ENCODE peak calls at places on chromosome 1, in ten cellular contexts. R is ovary; V is mucosa of descending colon; Q is left ventricle myocardium inferior; L is keratinocyte; F is AG10803; C is CD8-positive, alpha-beta memory T cell; G is tibial artery; X is GM12865; Y is MG63. S is an unnamed sample.
A peak's percentile ranks its signal among the peaks of the same experiment; 100 is the strongest.

GRCh38 chr1:47931395-47931794 is 65.8 kb downstream of the TRABD2B start:
- DNase-seq in R (no peak), V (peak; percentile 69), Q (no peak), L (peak; percentile 48), F (no peak), C (no peak), G (no peak), X (peak; percentile 24), Y (peak; percentile 41), S (peak; percentile 11)

GRCh38 chr1:12447849-12448312 is 170.1 kb downstream of the DHRS3 start:
- DNase-seq in R (no peak), V (no peak), Q (no peak), L (no peak), F (peak; percentile 90), C (no peak), G (no peak), X (no peak), Y (peak; percentile 77), S (no peak)

GRCh38 chr1:43868741-43869067 is 64.9 kb upstream of the ARTN start:
- DNase-seq in R (peak; percentile 46), V (peak; percentile 25), Q (no peak), L (no peak), F (peak; percentile 49), C (no peak), G (no peak), X (no peak), Y (peak; percentile 28), S (no peak)

GRCh38 chr1:101308935-101309333 is 72.1 kb downstream of the S1PR1 start:
- DNase-seq in R (no peak), V (no peak), Q (no peak), L (no peak), F (no peak), C (no peak), G (no peak), X (peak; percentile 77), Y (no peak), S (no peak)

GRCh38 chr1:91406773-91407389 is 2.2 kb upstream of the HFM1 start:
- DNase-seq in R (no peak), V (no peak), Q (no peak), L (no peak), F (peak; percentile 4), C (no peak), G (no peak), X (peak; percentile 6), Y (no peak), S (no peak)

GRCh38 chr1:246317723-246318359 is 189.2 kb downstream of the SMYD3 start:
- DNase-seq in R (no peak), V (no peak), Q (no peak), L (no peak), F (peak; percentile 42), C (no peak), G (no peak), X (no peak), Y (no peak), S (no peak)

GRCh38 chr1:39160703-39161102 is 43.8 kb upstream of the MACF1 start:
- DNase-seq in R (no peak), V (no peak), Q (no peak), L (no peak), F (peak; percentile 29), C (no peak), G (no peak), X (no peak), Y (no peak), S (no peak)

GRCh38 chr1:18542351-18542750 is 61.6 kb downstream of the KLHDC7A start:
- DNase-seq in R (no peak), V (no peak), Q (no peak), L (no peak), F (no peak), C (no peak), G (no peak), X (no peak), Y (no peak), S (peak; percentile 1)

GRCh38 chr1:222994506-222995229 is 148.4 kb downstream of the TLR5 start:
- DNase-seq in R (no peak), V (no peak), Q (no peak), L (no peak), F (peak; percentile 74), C (no peak), G (no peak), X (no peak), Y (no peak), S (no peak)

GRCh38 chr1:208219659-208220282 is 24.4 kb downstream of the PLXNA2 start:
- DNase-seq in R (peak; percentile 64), V (no peak), Q (peak; percentile 70), L (no peak), F (peak; percentile 75), C (no peak), G (peak; percentile 66), X (no peak), Y (peak; percentile 50), S (peak; percentile 48)
- H3K4me3 ChIP-seq in R (no peak overlapping the region), V (no peak overlapping the region), Q (peak overlapping the region; percentile 11), L (peak overlapping the region; percentile 46), F (peak overlapping the region; percentile 5), C (no peak overlapping the region), G (no peak overlapping the region), X (no peak overlapping the region), Y (no peak overlapping the region), S (no peak overlapping the region)

GRCh38 chr1:104923075-104923474 is 1173.4 kb downstream of the AMY1C start:
- DNase-seq in R (no peak), V (no peak), Q (no peak), L (no peak), F (no peak), C (no peak), G (no peak), X (no peak), Y (no peak), S (no peak)
- H3K4me3 ChIP-seq in R (no peak overlapping the region), V (no peak overlapping the region), Q (no peak overlapping the region), L (no peak overlapping the region), F (no peak overlapping the region), C (no peak overlapping the region), G (no peak overlapping the region), X (no peak overlapping the region), Y (no peak overlapping the region), S (no peak overlapping the region)

GRCh38 chr1:178485467-178486098 is 11.2 kb downstream of the CLEC20A start:
- DNase-seq in R (no peak), V (no peak), Q (no peak), L (no peak), F (no peak), C (no peak), G (no peak), X (no peak), Y (no peak), S (no peak)

GRCh38 chr1:178486100-178487069 is 10.4 kb downstream of the CLEC20A start:
- DNase-seq in R (no peak), V (no peak), Q (no peak), L (no peak), F (no peak), C (no peak), G (no peak), X (no peak), Y (no peak), S (no peak)

GRCh38 chr1:178487070-178487615 is 9.6 kb downstream of the CLEC20A start:
- DNase-seq in R (no peak), V (no peak), Q (no peak), L (no peak), F (no peak), C (no peak), G (no peak), X (no peak), Y (no peak), S (no peak)

GRCh38 chr1:178483251-178483957 is 13.4 kb downstream of the CLEC20A start:
- DNase-seq in R (no peak), V (no peak), Q (no peak), L (no peak), F (peak; percentile 10), C (no peak), G (no peak), X (no peak), Y (no peak), S (no peak)

DNA sequence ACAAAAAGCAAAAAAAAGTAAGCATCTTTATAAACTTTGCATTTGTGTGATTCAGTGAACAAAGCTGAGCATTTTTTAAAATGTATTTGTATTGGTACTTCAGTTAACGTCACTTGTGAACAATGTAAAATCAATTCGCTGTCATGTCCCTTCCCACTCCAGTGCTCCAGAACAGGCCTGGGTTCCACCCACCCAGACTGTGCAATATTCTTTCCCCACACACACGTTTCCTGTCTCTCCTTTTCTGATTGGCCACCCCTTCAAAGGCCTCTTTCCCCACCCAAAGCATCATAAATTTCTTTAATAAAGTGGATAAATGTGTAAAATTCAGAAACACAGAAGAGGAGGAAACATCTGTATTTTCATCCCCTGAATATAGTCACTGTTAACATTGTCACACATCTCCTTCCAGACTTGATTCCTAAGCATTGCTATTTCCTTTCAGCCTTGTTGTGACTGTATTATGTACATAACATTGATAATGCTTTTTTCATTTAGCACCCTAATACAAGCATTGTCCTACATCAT is 12.0 kb downstream of the CLEC20A start:
- DNase-seq in R (no peak), V (no peak), Q (no peak), L (no peak), F (peak; percentile 11), C (no peak), G (no peak), X (no peak), Y (no peak), S (no peak)
- H3K4me3 ChIP-seq in R (no peak overlapping the region), V (no peak overlapping the region), Q (no peak overlapping the region), L (no peak overlapping the region), F (no peak overlapping the region), C (no peak overlapping the region), G (no peak overlapping the region), X (no peak overlapping the region), Y (no peak overlapping the region), S (no peak overlapping the region)

GRCh38 chr1:77759090-77760028 is at the start of gene USP33:
- DNase-seq in R (peak; percentile 91), V (peak; percentile 95), Q (peak; percentile 90), L (no peak), F (peak; percentile 66), C (peak; percentile 90), G (peak; percentile 82), X (peak; percentile 89), Y (peak; percentile 88), S (peak; percentile 84)

GRCh38 chr1:77757066-77757584 is 2.5 kb downstream of the USP33 start:
- DNase-seq in R (no peak), V (no peak), Q (no peak), L (no peak), F (peak; percentile 37), C (no peak), G (no peak), X (no peak), Y (no peak), S (no peak)

GRCh38 chr1:77762072-77762476 is 2.4 kb upstream of the USP33 start:
- DNase-seq in R (no peak), V (no peak), Q (no peak), L (peak; percentile 64), F (peak; percentile 62), C (no peak), G (no peak), X (no peak), Y (peak; percentile 36), S (no peak)

GRCh38 chr1:77756052-77756754 is 3.4 kb downstream of the USP33 start:
- DNase-seq in R (no peak), V (no peak), Q (no peak), L (no peak), F (no peak), C (no peak), G (no peak), X (peak; percentile 27), Y (no peak), S (no peak)

DNA sequence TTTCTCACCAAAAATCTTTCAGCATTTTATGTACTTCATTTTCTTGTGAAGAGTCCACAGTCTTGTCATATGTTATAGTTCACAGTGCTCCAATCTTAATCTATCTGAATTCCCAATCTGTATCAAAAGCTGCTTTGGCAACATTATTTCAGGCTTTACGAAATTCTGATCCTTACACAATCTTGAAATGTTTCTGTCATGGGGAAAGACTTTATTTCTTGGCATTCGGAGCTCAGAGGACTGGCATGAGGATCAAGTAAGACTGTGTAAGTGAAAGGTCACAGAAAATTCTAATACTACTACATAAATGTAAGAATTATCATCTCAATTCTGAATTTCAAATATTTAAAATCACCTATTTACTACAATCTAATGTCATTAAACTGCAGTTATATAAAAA is 2.0 kb downstream of the USP33 start:
- DNase-seq in R (no peak), V (no peak), Q (no peak), L (no peak), F (peak; percentile 85), C (no peak), G (no peak), X (no peak), Y (no peak), S (no peak)
- H3K4me3 ChIP-seq in R (no peak overlapping the region), V (no peak overlapping the region), Q (peak overlapping the region; percentile 96), L (peak overlapping the region; percentile 46), F (peak overlapping the region; percentile 90), C (no peak overlapping the region), G (peak overlapping the region; percentile 97), X (no peak overlapping the region), Y (peak overlapping the region; percentile 80), S (no peak overlapping the region)